ENCODE peak calls at places on chromosomes 13 and 19, in four cellular contexts. One of them, this sample, is unnamed.

GRCh38 chr13:93948523-93948922 is 531.0 kb downstream of the DCT start:
- DNase-seq in GM12891: no peak
- DNase-seq in uterus: no peak
- DNase-seq in breast epithelium: no peak
- DNase-seq in this sample: no peak

GRCh38 chr19:384801-385169 is 24.2 kb downstream of the C2CD4C start:
- DNase-seq in uterus: no peak
- DNase-seq in breast epithelium: no peak
- DNase-seq in GM12891: no peak
- DNase-seq in this sample: no peak

GRCh38 chr13:74093691-74094090 is 40.5 kb downstream of the KLF12 start:
- DNase-seq in uterus: no peak
- DNase-seq in breast epithelium: no peak
- DNase-seq in GM12891: no peak
- DNase-seq in this sample: no peak

GRCh38 chr13:68439821-68440220 is 1209.7 kb upstream of the PCDH9 start:
- DNase-seq in GM12891: no peak
- DNase-seq in breast epithelium: no peak
- DNase-seq in uterus: no peak
- DNase-seq in this sample: no peak

GRCh38 chr13:37070956-37071355 is 11.5 kb upstream of the SUPT20H start:
- DNase-seq in breast epithelium: no peak
- DNase-seq in uterus: no peak
- DNase-seq in GM12891: no peak
- DNase-seq in this sample: no peak

GRCh38 chr19:10617409-10618121 is 7.8 kb upstream of the SLC44A2 start:
- DNase-seq in uterus: no peak
- DNase-seq in GM12891: no peak
- DNase-seq in breast epithelium: peak; percentile 57
- DNase-seq in this sample: no peak

GRCh38 chr19:52351512-52351911 is 15.5 kb downstream of the ZNF610 start:
- DNase-seq in GM12891: no peak
- DNase-seq in breast epithelium: no peak
- DNase-seq in uterus: no peak
- DNase-seq in this sample: no peak

GRCh38 chr13:34207334-34207733 is 389.4 kb downstream of the RFC3 start:
- DNase-seq in breast epithelium: no peak
- DNase-seq in GM12891: no peak
- DNase-seq in uterus: no peak
- DNase-seq in this sample: peak; percentile 9

GRCh38 chr19:57096640-57097361 is 23.0 kb upstream of the USP29 start:
- DNase-seq in GM12891: no peak
- DNase-seq in uterus: no peak
- DNase-seq in breast epithelium: no peak
- DNase-seq in this sample: no peak

GRCh38 chr19:3075605-3076431 is 13.5 kb upstream of the TLE5 start:
- DNase-seq in uterus: no peak
- DNase-seq in breast epithelium: no peak
- DNase-seq in GM12891: peak; percentile 78
- DNase-seq in this sample: peak; percentile 77

GRCh38 chr19:14542721-14543328 is 13.4 kb downstream of the TECR start:
- DNase-seq in GM12891: no peak
- DNase-seq in uterus: no peak
- DNase-seq in breast epithelium: no peak
- DNase-seq in this sample: no peak

GRCh38 chr13:111474136-111475002 is 153.9 kb downstream of the TEX29 start:
- DNase-seq in breast epithelium: no peak
- DNase-seq in uterus: no peak
- DNase-seq in GM12891: peak; percentile 48
- DNase-seq in this sample: peak; percentile 31

DNA sequence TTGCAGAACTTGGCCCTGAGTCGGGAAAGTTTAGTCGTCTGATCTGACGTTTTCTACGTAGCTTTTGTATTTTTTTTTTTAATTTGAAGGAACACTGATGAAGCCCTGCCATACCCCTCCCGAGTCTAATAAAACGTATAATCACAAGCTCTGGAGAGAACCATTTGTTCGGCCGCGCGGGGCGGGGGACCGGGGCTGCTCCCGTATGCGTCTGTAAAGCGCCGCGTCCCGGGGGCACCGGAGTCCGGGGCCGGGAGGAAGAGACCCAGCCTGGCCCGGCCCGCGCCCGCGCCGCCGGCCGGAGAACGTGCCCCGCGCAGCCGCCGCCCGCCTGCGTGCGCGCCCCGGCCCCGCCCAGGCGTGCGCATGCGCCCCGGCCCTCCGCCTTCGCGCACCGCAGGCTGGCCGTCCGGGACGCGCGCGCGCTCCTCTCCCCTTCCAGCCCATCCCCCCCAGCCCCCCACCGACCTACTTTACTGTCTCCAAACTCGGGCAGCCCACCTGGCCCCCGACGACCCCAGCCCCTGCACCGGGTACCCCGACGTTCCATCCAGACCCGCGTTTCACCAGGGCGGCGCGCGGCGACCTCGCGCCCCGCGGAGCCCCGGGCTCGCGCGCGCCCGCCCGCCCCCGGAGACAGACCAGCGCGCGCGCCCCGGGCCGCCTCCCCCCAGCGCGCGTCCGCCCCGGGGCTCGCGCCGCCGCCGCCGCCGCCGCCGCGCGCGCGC is 780 bp upstream of the USF2 start:
- DNase-seq in GM12891: peak; percentile 97
- DNase-seq in uterus: peak; percentile 65
- DNase-seq in breast epithelium: peak; percentile 57
- DNase-seq in this sample: peak; percentile 71
- TF ChIP-seq POLR2A in GM12891: no peak
- TF ChIP-seq POLR2A in uterus: peak; percentile 81
- TF ChIP-seq POLR2A in breast epithelium: no peak
- TF ChIP-seq POLR2A in this sample: peak; percentile 66

GRCh38 chr19:48966541-48967345 is 1.6 kb downstream of the FTL start:
- DNase-seq in breast epithelium: no peak
- DNase-seq in uterus: no peak
- DNase-seq in GM12891: no peak
- DNase-seq in this sample: no peak

GRCh38 chr19:48965033-48965805 is at the start of gene FTL:
- DNase-seq in uterus: peak; percentile 98
- DNase-seq in GM12891: peak; percentile 91
- DNase-seq in breast epithelium: peak; percentile 94
- DNase-seq in this sample: peak; percentile 98

GRCh38 chr19:48964205-48965032 is 690 bp upstream of the FTL start:
- DNase-seq in uterus: no peak
- DNase-seq in GM12891: no peak
- DNase-seq in breast epithelium: no peak
- DNase-seq in this sample: peak; percentile 38

GRCh38 chr19:48967346-48968178 is 2.5 kb downstream of the FTL start:
- DNase-seq in uterus: no peak
- DNase-seq in breast epithelium: no peak
- DNase-seq in GM12891: no peak
- DNase-seq in this sample: peak; percentile 75

GRCh38 chr19:48965806-48966540 is 864 bp downstream of the FTL start:
- DNase-seq in uterus: peak; percentile 91
- DNase-seq in GM12891: peak; percentile 54
- DNase-seq in breast epithelium: peak; percentile 90
- DNase-seq in this sample: peak; percentile 88
- TF ChIP-seq POLR2A in uterus: no peak
- TF ChIP-seq POLR2A in GM12891: peak; percentile 32
- TF ChIP-seq POLR2A in breast epithelium: no peak
- TF ChIP-seq POLR2A in this sample: no peak

GRCh38 chr19:20661150-20661819 is at the start of gene ZNF626:
- DNase-seq in breast epithelium: peak; percentile 98
- DNase-seq in uterus: peak; percentile 98
- DNase-seq in GM12891: peak; percentile 44
- DNase-seq in this sample: peak; percentile 98
- TF ChIP-seq POLR2A in breast epithelium: peak; percentile 79
- TF ChIP-seq POLR2A in uterus: peak; percentile 71
- TF ChIP-seq POLR2A in GM12891: peak; percentile 45
- TF ChIP-seq POLR2A in this sample: peak; percentile 86

DNA sequence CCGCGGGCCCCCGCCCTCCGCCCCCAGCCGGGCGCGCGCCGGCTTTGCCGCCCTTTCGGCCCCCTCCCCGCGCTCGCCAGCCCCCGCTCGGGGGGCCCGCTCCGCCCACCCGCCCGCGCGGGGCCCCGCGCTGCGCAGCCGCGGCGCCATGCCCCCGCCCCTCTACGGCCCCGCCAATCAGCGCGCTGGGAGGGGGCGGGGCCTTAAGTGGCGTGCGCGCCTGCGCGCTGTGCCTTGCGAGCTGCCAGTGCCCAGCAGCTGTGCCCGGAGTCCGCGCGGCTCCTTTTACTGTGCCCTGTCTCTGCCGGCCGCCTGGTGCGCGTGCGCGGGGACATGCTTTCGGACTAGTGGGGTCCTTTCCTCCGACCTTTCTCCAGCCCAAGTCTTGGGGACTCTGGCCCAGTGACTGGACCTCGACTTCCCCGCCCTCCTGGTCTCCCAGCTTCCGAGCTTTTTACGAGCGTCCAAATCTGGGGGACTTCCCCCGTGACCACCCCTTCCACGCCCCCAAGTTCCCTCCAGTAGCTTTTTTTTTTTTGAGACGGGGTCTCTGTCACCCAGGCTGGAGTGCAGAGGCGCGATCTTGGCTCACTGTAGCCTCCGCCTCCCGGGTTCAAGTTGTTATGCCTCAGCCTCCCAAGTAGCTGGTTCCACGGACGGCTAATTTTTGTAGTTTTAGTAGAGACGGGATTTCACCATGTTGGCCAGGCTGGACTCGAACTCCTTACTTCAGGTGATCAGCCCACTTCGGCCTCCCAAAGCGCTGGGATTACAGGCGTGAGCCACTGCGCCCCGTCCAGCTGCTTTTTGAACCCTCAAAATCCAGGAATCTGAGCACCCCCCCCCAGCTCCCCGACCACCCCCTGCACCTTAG is at the start of gene MBD3:
- DNase-seq in GM12891: peak; percentile 94
- DNase-seq in breast epithelium: peak; percentile 92
- DNase-seq in uterus: peak; percentile 88
- DNase-seq in this sample: peak; percentile 95
- TF ChIP-seq POLR2A in GM12891: peak; percentile 17
- TF ChIP-seq POLR2A in breast epithelium: peak; percentile 15
- TF ChIP-seq POLR2A in uterus: peak; percentile 48
- TF ChIP-seq POLR2A in this sample: peak; percentile 69

GRCh38 chr13:112603641-112604220 is 15.8 kb upstream of the TUBGCP3 start:
- DNase-seq in breast epithelium: no peak
- DNase-seq in GM12891: no peak
- DNase-seq in uterus: no peak
- DNase-seq in this sample: no peak

GRCh38 chr13:112601351-112601750 is 13.4 kb upstream of the TUBGCP3 start:
- DNase-seq in breast epithelium: no peak
- DNase-seq in uterus: no peak
- DNase-seq in GM12891: no peak
- DNase-seq in this sample: no peak

GRCh38 chr13:112605531-112605990 is 17.6 kb upstream of the TUBGCP3 start:
- DNase-seq in uterus: no peak
- DNase-seq in GM12891: no peak
- DNase-seq in breast epithelium: no peak
- DNase-seq in this sample: no peak

GRCh38 chr13:112608212-112608611 is 20.3 kb upstream of the TUBGCP3 start:
- DNase-seq in GM12891: no peak
- DNase-seq in breast epithelium: no peak
- DNase-seq in uterus: no peak
- DNase-seq in this sample: no peak

DNA sequence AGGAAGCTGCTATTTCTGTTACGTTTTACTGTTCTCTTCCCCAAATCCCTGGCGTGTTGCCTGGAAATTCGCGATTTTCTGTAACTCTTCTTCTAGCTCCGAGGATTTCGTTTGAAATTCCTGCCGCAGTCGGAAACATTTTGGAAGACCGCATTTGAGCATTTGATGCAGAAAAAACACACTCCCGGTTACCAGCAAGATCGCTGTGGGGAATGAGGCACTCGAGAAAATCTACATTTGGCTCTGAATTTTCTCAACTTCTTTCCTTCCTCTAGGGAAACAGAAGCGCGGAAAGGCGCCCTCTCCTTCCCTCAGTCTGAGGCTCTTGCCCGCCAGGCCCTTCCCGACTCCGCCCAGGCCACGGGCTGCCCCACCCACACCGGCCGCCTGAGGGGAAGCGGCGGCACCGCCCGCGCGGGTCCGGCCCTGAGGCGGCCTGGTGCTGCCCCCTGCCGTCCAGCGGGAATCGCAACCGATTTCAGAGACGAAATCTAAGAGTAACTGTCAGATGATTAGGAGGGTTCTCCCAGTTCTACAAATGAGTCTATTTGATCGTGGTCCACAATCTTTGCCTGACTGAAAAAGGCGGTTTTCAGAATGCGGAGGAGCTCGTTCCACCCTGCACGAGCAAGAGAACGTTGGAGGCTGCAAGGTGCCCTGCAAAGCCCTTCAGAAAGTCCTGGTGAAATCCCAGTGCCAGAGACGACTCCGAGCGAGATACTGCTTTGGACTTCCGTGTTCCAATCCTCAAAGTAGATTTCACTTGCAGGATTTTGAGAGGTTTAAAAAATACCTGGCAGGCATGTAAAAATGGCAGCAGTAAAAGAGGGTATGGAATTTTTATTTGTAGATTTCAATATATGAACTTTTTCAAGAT is 18.4 kb upstream of the TUBGCP3 start:
- DNase-seq in GM12891: peak; percentile 90
- DNase-seq in uterus: peak; percentile 91
- DNase-seq in breast epithelium: peak; percentile 73
- DNase-seq in this sample: peak; percentile 93
- TF ChIP-seq POLR2A in GM12891: no peak
- TF ChIP-seq POLR2A in uterus: peak; percentile 31
- TF ChIP-seq POLR2A in breast epithelium: no peak
- TF ChIP-seq POLR2A in this sample: no peak

This sample was measured in body of pancreas.